ENCODE peak calls at places on chromosome 10, in four cellular contexts. N is fibroblast of villous mesenchyme, Y is pancreas, H is lower lobe of right lung. M is an unnamed sample.

GRCh38 chr10:21518629-21519321 is 6.7 kb downstream of the SKIDA1 start:
- DNase-seq in H (peak), Y (no peak), N (no peak), M (peak)

GRCh38 chr10:132940791-132941465 is 1.4 kb downstream of the CFAP46 start:
- DNase-seq in Y (peak), N (no peak), H (peak), M (no peak)

GRCh38 chr10:117541909-117542705 is 439 bp upstream of the EMX2 start:
- DNase-seq in H (no peak), Y (peak), N (peak), M (peak)

GRCh38 chr10:122307669-122308486 is 36.8 kb downstream of the BTBD16 start:
- DNase-seq in N (peak), Y (no peak), H (no peak), M (peak)

GRCh38 chr10:21499910-21500577 is 25.4 kb downstream of the SKIDA1 start:
- DNase-seq in Y (peak), H (peak), N (peak), M (no peak)

GRCh38 chr10:44756235-44756634 is 154.9 kb upstream of the TMEM72 start:
- DNase-seq in Y (no peak), N (peak), H (no peak), M (peak)

GRCh38 chr10:51419416-51420093 is 279.8 kb downstream of the CSTF2T start:
- DNase-seq in Y (no peak), H (no peak), N (no peak), M (no peak)

GRCh38 chr10:30557884-30558283 is 71.7 kb downstream of the LYZL2 start:
- DNase-seq in N (peak), Y (no peak), H (no peak), M (peak)

GRCh38 chr10:123512881-123513822 is 153.0 kb upstream of the GPR26 start:
- DNase-seq in H (no peak), N (no peak), Y (no peak), M (no peak)

GRCh38 chr10:96651998-96652431 is 65.2 kb upstream of the TM9SF3 start:
- DNase-seq in N (no peak), Y (no peak), H (no peak), M (no peak)

GRCh38 chr10:29375888-29376287 is 87.0 kb downstream of the LYZL1 start:
- DNase-seq in H (no peak), Y (no peak), N (no peak), M (no peak)

GRCh38 chr10:123463176-123463575 is 203.0 kb upstream of the GPR26 start:
- DNase-seq in H (no peak), N (no peak), Y (no peak), M (no peak)

GRCh38 chr10:70139151-70139996 is 6.7 kb upstream of the AIFM2 start:
- DNase-seq in Y (no peak), N (no peak), H (no peak), M (no peak)

GRCh38 chr10:79403441-79404230 is 41.8 kb downstream of the ZCCHC24 start:
- DNase-seq in H (peak), Y (peak), N (peak), M (peak)

GRCh38 chr10:43881657-43882056 is 233.0 kb upstream of the ZNF32 start:
- DNase-seq in H (no peak), N (no peak), Y (no peak), M (no peak)

GRCh38 chr10:85617751-85618150 is 748.8 kb downstream of the GRID1 start:
- DNase-seq in Y (no peak), H (no peak), N (no peak), M (no peak)

GRCh38 chr10:31133628-31134302 is 102.1 kb upstream of the ZNF438 start:
- DNase-seq in N (peak), H (peak), Y (peak), M (peak)

GRCh38 chr10:103450201-103450695 is 1.9 kb downstream of the CALHM2 start:
- DNase-seq in Y (no peak), H (peak), N (no peak), M (no peak)
- H3K4me3 ChIP-seq in Y (no peak), H (peak), N (no peak), M (no peak)

DNA sequence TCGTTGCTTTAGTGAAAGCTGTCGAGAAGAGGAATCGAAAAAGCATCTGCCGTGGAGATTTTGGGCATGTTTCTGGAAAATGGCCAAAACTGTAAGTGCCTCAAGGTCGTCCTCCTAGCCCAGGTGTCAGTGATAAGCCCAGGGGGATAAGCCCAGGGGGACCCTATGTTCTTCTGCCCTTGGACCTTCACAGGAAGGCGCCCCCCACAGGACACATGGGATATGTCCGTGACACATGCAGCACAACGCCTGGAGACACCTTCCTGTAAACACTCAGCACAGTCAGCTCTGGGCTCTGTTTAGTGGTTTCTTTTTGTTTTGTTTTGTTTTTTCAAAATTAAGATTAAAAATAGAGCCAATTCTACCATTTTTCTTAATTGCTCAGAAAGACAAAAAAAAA is 272.7 kb downstream of the KLF6 start:
- DNase-seq in Y (no peak), H (no peak), N (no peak), M (no peak)
- TF ChIP-seq CTCF in Y (no peak), H (no peak), N (peak), M (peak)

GRCh38 chr10:98168766-98169165 is 34.3 kb downstream of the R3HCC1L start:
- DNase-seq in Y (no peak), H (no peak), N (no peak), M (no peak)
- H3K4me3 ChIP-seq in Y (no peak), H (no peak), N (no peak), M (no peak)

GRCh38 chr10:103812004-103812403 is 43.4 kb downstream of the SH3PXD2A start:
- DNase-seq in N (no peak), Y (peak), H (peak), M (no peak)
- TF ChIP-seq CTCF in N (no peak), Y (no peak), H (no peak), M (no peak)

GRCh38 chr10:6364893-6365292 is 162.2 kb downstream of the PFKFB3 start:
- DNase-seq in N (no peak), Y (no peak), H (no peak), M (no peak)
- H3K4me3 ChIP-seq in N (no peak), Y (no peak), H (no peak), M (no peak)

GRCh38 chr10:58518775-58519174 is 6.1 kb downstream of the BICC1 start:
- DNase-seq in Y (no peak), N (no peak), H (no peak), M (peak)

GRCh38 chr10:58515296-58515956 is 2.8 kb downstream of the BICC1 start:
- DNase-seq in H (no peak), N (no peak), Y (no peak), M (no peak)

GRCh38 chr10:58517481-58518355 is 5.0 kb downstream of the BICC1 start:
- DNase-seq in N (no peak), Y (no peak), H (no peak), M (no peak)

GRCh38 chr10:58516118-58516517 is 3.4 kb downstream of the BICC1 start:
- DNase-seq in H (no peak), Y (no peak), N (no peak), M (no peak)

DNA sequence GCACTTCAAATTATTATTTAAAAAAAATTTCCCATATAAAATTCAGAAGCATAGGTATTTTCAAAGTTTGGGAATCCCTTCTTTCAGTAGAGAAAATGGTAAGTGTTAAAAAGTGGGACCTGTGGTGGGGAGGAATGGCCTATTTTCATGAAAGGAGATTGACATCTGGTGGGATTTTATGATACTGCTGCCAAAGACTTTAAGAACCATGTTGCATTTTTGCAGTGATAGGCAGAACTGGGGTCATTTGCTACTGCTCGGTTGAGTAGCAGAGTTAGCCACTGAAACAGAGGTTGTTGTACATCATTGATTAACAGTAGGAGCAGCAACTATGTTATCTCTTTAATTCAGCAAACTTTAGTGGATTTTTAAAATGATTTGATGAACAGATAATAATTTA is 4.4 kb downstream of the BICC1 start:
- DNase-seq in N (no peak), Y (no peak), H (no peak), M (no peak)
- TF ChIP-seq CTCF in N (no peak), Y (no peak), H (no peak), M (no peak)

GRCh38 chr10:10138685-10139084 is 879.0 kb upstream of the CELF2 start:
- DNase-seq in N (peak), H (no peak), Y (no peak), M (no peak)
- H3K4me3 ChIP-seq in N (peak), H (peak), Y (no peak), M (no peak)

DNA sequence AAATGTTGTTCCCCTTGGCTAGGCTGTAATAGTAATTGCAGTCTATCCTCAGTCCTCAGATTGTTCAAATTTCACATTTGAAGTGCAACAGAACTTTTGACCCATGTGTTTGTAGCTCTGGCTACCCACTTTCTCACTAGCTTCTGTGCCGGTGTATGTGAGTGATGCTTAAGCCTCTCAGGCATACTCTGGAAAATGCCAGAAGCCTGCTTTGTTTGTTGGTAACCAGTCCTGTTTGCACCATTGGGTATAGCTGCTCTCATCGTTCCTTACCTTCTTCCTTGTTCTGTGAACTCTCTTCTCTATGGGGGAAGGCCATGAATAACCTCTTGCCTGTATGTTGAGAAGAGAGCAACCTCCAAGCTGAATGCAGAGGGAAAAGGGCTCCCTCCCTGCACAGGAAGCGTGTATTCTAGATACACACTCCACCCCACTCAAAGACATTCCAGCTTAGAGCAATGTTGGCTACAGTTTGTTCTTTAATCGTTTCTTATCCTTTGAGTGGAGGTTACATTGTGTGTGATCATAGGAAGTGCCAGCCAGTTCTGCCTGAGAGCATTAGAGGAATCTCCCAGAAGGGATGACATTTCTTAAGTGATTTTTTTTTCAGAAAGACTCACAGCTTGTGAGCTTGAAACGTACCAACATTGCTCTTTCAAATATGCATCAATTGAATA is 40.5 kb downstream of the C1QL3 start:
- DNase-seq in H (no peak), N (no peak), Y (no peak), M (no peak)
- TF ChIP-seq CTCF in H (no peak), N (no peak), Y (no peak), M (no peak)